ENCODE peak calls at places on chromosomes 13 and 19, in eight cellular contexts. T is brain microvascular endothelial cell; S is epithelial cell of esophagus; G is psoas muscle; Z is amniotic epithelial cell; K is KG1; L is upper lobe of right lung; E is stimulated activated CD8-positive, alpha-beta memory T cell treated with anti-CD3 and anti-CD28 coated beads, Interleukin-15, amount 100 ng/mL, for 24 hours. N is an unnamed sample.

GRCh38 chr19:13929340-13929739 is 8.9 kb downstream of the PODNL1 start:
- DNase-seq in T (no peak), S (no peak), G (no peak), Z (no peak), K (no peak), L (no peak), E (no peak), N (no peak)

GRCh38 chr19:39084732-39085080 is 538 bp downstream of the ACP7 start:
- DNase-seq in T (no peak), S (no peak), G (no peak), Z (no peak), K (no peak), L (no peak), E (no peak), N (no peak)

GRCh38 chr13:100944791-100945345 is 270.3 kb upstream of the TMTC4 start:
- DNase-seq in T (no peak), S (no peak), G (no peak), Z (no peak), K (no peak), L (no peak), E (no peak), N (no peak)

GRCh38 chr13:28494537-28494860 is 429 bp downstream of the FLT1 start:
- DNase-seq in T (no peak), S (no peak), G (no peak), Z (no peak), K (no peak), L (peak), E (no peak), N (no peak)

GRCh38 chr19:45391346-45391745 is 13.5 kb downstream of the PPP1R13L start:
- DNase-seq in T (no peak), S (peak), G (no peak), Z (peak), K (no peak), L (no peak), E (no peak), N (no peak)

GRCh38 chr19:33736787-33737186 is 59.9 kb upstream of the KCTD15 start:
- DNase-seq in T (no peak), S (no peak), G (no peak), Z (no peak), K (no peak), L (no peak), E (no peak), N (no peak)

GRCh38 chr13:33403807-33404362 is 118.3 kb upstream of the STARD13 start:
- DNase-seq in T (no peak), S (no peak), G (no peak), Z (no peak), K (no peak), L (no peak), E (no peak), N (no peak)

GRCh38 chr13:27854606-27855005 is 62.3 kb downstream of the GSX1 start:
- DNase-seq in T (no peak), S (no peak), G (no peak), Z (no peak), K (no peak), L (no peak), E (no peak), N (no peak)

GRCh38 chr19:5172859-5173577 is 167.6 kb downstream of the PTPRS start:
- DNase-seq in T (peak), S (peak), G (peak), Z (peak), K (no peak), L (no peak), E (no peak), N (no peak)

GRCh38 chr19:33818426-33818825 is 21.8 kb downstream of the KCTD15 start:
- DNase-seq in T (no peak), S (no peak), G (no peak), Z (no peak), K (no peak), L (peak), E (no peak), N (no peak)

GRCh38 chr19:40392123-40392522 is 2.1 kb upstream of the HIPK4 start:
- DNase-seq in T (no peak), S (no peak), G (no peak), Z (no peak), K (no peak), L (no peak), E (no peak), N (no peak)

GRCh38 chr19:54376610-54377009 is 11.9 kb upstream of the LAIR1 start:
- DNase-seq in T (no peak), S (no peak), G (no peak), Z (no peak), K (no peak), L (no peak), E (no peak), N (no peak)

GRCh38 chr19:41937525-41937924 is 9.3 kb upstream of the ERFL start:
- DNase-seq in T (no peak), S (no peak), G (no peak), Z (no peak), K (no peak), L (no peak), E (no peak), N (no peak)

GRCh38 chr19:980133-980998 is 3.8 kb upstream of the WDR18 start:
- DNase-seq in T (no peak), S (no peak), G (no peak), Z (peak), K (no peak), L (no peak), E (no peak), N (no peak)

GRCh38 chr13:45179428-45179827 is 21.4 kb downstream of the KCTD4 start:
- DNase-seq in T (no peak), S (no peak), G (no peak), Z (no peak), K (no peak), L (no peak), E (no peak), N (no peak)

GRCh38 chr13:67614577-67614976 is 384.4 kb upstream of the PCDH9 start:
- DNase-seq in T (no peak), S (no peak), G (no peak), Z (no peak), K (no peak), L (no peak), E (no peak), N (no peak)

GRCh38 chr13:53007872-53008271 is 20.7 kb upstream of the OLFM4 start:
- DNase-seq in T (no peak), S (no peak), G (no peak), Z (no peak), K (no peak), L (no peak), E (no peak), N (no peak)

GRCh38 chr13:53054569-53054968 is 26.0 kb downstream of the OLFM4 start:
- DNase-seq in T (no peak), S (no peak), G (peak), Z (no peak), K (no peak), L (no peak), E (no peak), N (no peak)

N was measured in activated CD4-positive, alpha-beta T cell treated with anti-CD3 and anti-CD28 coated beads, Interleukin-2, amount 50 U/mL, for 24 hours.